ENCODE peak calls at places on chromosomes 7 and 10, in five cellular contexts. One of them, this sample, is unnamed.

GRCh38 chr7:157117796-157118195 is 20.9 kb upstream of the UBE3C start:
- DNase-seq in H54: no peak
- DNase-seq in AML-193: no peak
- DNase-seq in NCI-H748 treated with DMSO at 0.1 percent for 48 hours: no peak
- DNase-seq in GDM1: no peak
- DNase-seq in this sample: no peak

GRCh38 chr10:7408003-7408493 is 2.8 kb downstream of the SFMBT2 start:
- DNase-seq in AML-193: no peak
- DNase-seq in NCI-H748 treated with DMSO at 0.1 percent for 48 hours: no peak
- DNase-seq in GDM1: no peak
- DNase-seq in H54: no peak
- DNase-seq in this sample: no peak

GRCh38 chr7:45869426-45869825 is 3.5 kb downstream of the CCDC201 start:
- DNase-seq in AML-193: no peak
- DNase-seq in NCI-H748 treated with DMSO at 0.1 percent for 48 hours: no peak
- DNase-seq in H54: no peak
- DNase-seq in GDM1: no peak
- DNase-seq in this sample: peak

GRCh38 chr7:159005618-159006017 is 139.0 kb downstream of the VIPR2 start:
- DNase-seq in H54: no peak
- DNase-seq in NCI-H748 treated with DMSO at 0.1 percent for 48 hours: no peak
- DNase-seq in AML-193: no peak
- DNase-seq in GDM1: no peak
- DNase-seq in this sample: no peak

GRCh38 chr7:51636503-51636902 is 319.9 kb upstream of the COBL start:
- DNase-seq in GDM1: no peak
- DNase-seq in NCI-H748 treated with DMSO at 0.1 percent for 48 hours: no peak
- DNase-seq in AML-193: no peak
- DNase-seq in H54: no peak
- DNase-seq in this sample: no peak

GRCh38 chr10:95211606-95212279 is 17.7 kb downstream of the ACSM6 start:
- DNase-seq in GDM1: no peak
- DNase-seq in NCI-H748 treated with DMSO at 0.1 percent for 48 hours: no peak
- DNase-seq in H54: no peak
- DNase-seq in AML-193: no peak
- DNase-seq in this sample: peak

GRCh38 chr7:90965211-90965610 is 299.0 kb upstream of the FZD1 start:
- DNase-seq in AML-193: no peak
- DNase-seq in H54: no peak
- DNase-seq in GDM1: no peak
- DNase-seq in NCI-H748 treated with DMSO at 0.1 percent for 48 hours: no peak
- DNase-seq in this sample: no peak

GRCh38 chr7:34067406-34067805 is 162.1 kb downstream of the BMPER start:
- DNase-seq in H54: no peak
- DNase-seq in NCI-H748 treated with DMSO at 0.1 percent for 48 hours: no peak
- DNase-seq in GDM1: no peak
- DNase-seq in AML-193: no peak
- DNase-seq in this sample: no peak

GRCh38 chr10:124384142-124384541 is 34.6 kb downstream of the OAT start:
- DNase-seq in NCI-H748 treated with DMSO at 0.1 percent for 48 hours: no peak
- DNase-seq in GDM1: no peak
- DNase-seq in H54: no peak
- DNase-seq in AML-193: no peak
- DNase-seq in this sample: peak

GRCh38 chr7:17773289-17773626 is 167.0 kb downstream of the SNX13 start:
- DNase-seq in AML-193: peak
- DNase-seq in GDM1: no peak
- DNase-seq in NCI-H748 treated with DMSO at 0.1 percent for 48 hours: no peak
- DNase-seq in H54: peak
- DNase-seq in this sample: peak

GRCh38 chr7:116810267-116811116 is 51.9 kb upstream of the CAPZA2 start:
- DNase-seq in AML-193: no peak
- DNase-seq in H54: no peak
- DNase-seq in NCI-H748 treated with DMSO at 0.1 percent for 48 hours: no peak
- DNase-seq in GDM1: no peak
- DNase-seq in this sample: no peak